ENCODE peak calls at places on chromosomes 12 and 14, in nine cellular contexts. T is H9, W is upper lobe of left lung, H is gastrocnemius medialis, N is A549, U is left ventricle myocardium inferior, E is AG04450, I is progenitor cell of endocrine pancreas, D is B cell. Z is an unnamed sample.
A peak's percentile ranks its signal among the peaks of the same experiment; 100 is the strongest.

GRCh38 chr14:104953896-104954656 is 24.1 kb downstream of the AHNAK2 start:
- DNase-seq in T (no peak), W (peak; percentile 59), H (no peak), N (no peak), U (peak; percentile 8), E (no peak), I (no peak), D (no peak), Z (no peak)

GRCh38 chr14:73124180-73124894 is 12.0 kb upstream of the PSEN1 start:
- DNase-seq in T (peak; percentile 44), W (no peak), H (no peak), N (no peak), U (no peak), E (no peak), I (no peak), D (no peak), Z (no peak)

GRCh38 chr14:63922696-63923421 is 70.1 kb downstream of the SYNE2 start:
- DNase-seq in T (no peak), W (no peak), H (peak; percentile 21), N (peak; percentile 88), U (no peak), E (no peak), I (no peak), D (no peak), Z (peak; percentile 84)

GRCh38 chr14:79564371-79564770 is 646.9 kb downstream of the DIO2 start:
- DNase-seq in T (no peak), W (no peak), H (no peak), N (no peak), U (no peak), E (no peak), I (no peak), D (no peak), Z (no peak)

GRCh38 chr12:67426067-67426466 is 156.9 kb downstream of the CAND1 start:
- DNase-seq in T (no peak), W (no peak), H (no peak), N (no peak), U (no peak), E (peak; percentile 57), I (no peak), D (no peak), Z (no peak)

GRCh38 chr12:12976366-12976765 is 23.7 kb downstream of the HEBP1 start:
- DNase-seq in T (no peak), W (no peak), H (no peak), N (peak; percentile 81), U (no peak), E (peak; percentile 81), I (no peak), D (no peak), Z (no peak)

GRCh38 chr14:92586001-92586947 is 72.7 kb downstream of the RIN3 start:
- DNase-seq in T (no peak), W (no peak), H (no peak), N (no peak), U (no peak), E (peak; percentile 85), I (no peak), D (no peak), Z (peak; percentile 92)

GRCh38 chr12:127381043-127381668 is 885.8 kb upstream of the TMEM132C start:
- DNase-seq in T (peak; percentile 89), W (peak; percentile 91), H (no peak), N (peak; percentile 32), U (peak; percentile 16), E (no peak), I (peak; percentile 73), D (no peak), Z (peak; percentile 66)

GRCh38 chr12:96548384-96548783 is 59.0 kb downstream of the CFAP54 start:
- DNase-seq in T (no peak), W (no peak), H (no peak), N (no peak), U (no peak), E (no peak), I (no peak), D (no peak), Z (no peak)

GRCh38 chr14:35342160-35343010 is 50.2 kb downstream of the PSMA6 start:
- DNase-seq in T (no peak), W (no peak), H (peak; percentile 93), N (no peak), U (peak; percentile 67), E (no peak), I (no peak), D (no peak), Z (peak; percentile 83)

GRCh38 chr12:85765443-85765842 is 70.8 kb downstream of the RASSF9 start:
- DNase-seq in T (no peak), W (no peak), H (no peak), N (peak; percentile 85), U (no peak), E (no peak), I (no peak), D (no peak), Z (no peak)

GRCh38 chr12:118058881-118059644 is 1.9 kb downstream of the WSB2 start:
- DNase-seq in T (no peak), W (no peak), H (no peak), N (no peak), U (no peak), E (no peak), I (no peak), D (no peak), Z (no peak)

GRCh38 chr14:53183611-53184010 is 30.5 kb upstream of the DDHD1 start:
- DNase-seq in T (no peak), W (no peak), H (no peak), N (no peak), U (no peak), E (no peak), I (no peak), D (no peak), Z (no peak)

GRCh38 chr12:109625131-109625559 is 51.6 kb downstream of the MVK start:
- DNase-seq in T (no peak), W (no peak), H (peak; percentile 90), N (peak; percentile 64), U (peak; percentile 19), E (no peak), I (no peak), D (no peak), Z (no peak)
- TF ChIP-seq CTCF in T (no peak), W (no peak), H (no peak), N (no peak), U (no peak), E (no peak), I (no peak), D (no peak), Z (no peak)

GRCh38 chr12:14452865-14453264 is 87.4 kb downstream of the ATF7IP start:
- DNase-seq in T (no peak), W (no peak), H (no peak), N (no peak), U (no peak), E (no peak), I (no peak), D (no peak), Z (no peak)

GRCh38 chr12:14450479-14450878 is 85.0 kb downstream of the ATF7IP start:
- DNase-seq in T (no peak), W (no peak), H (no peak), N (no peak), U (no peak), E (no peak), I (no peak), D (no peak), Z (no peak)

DNA sequence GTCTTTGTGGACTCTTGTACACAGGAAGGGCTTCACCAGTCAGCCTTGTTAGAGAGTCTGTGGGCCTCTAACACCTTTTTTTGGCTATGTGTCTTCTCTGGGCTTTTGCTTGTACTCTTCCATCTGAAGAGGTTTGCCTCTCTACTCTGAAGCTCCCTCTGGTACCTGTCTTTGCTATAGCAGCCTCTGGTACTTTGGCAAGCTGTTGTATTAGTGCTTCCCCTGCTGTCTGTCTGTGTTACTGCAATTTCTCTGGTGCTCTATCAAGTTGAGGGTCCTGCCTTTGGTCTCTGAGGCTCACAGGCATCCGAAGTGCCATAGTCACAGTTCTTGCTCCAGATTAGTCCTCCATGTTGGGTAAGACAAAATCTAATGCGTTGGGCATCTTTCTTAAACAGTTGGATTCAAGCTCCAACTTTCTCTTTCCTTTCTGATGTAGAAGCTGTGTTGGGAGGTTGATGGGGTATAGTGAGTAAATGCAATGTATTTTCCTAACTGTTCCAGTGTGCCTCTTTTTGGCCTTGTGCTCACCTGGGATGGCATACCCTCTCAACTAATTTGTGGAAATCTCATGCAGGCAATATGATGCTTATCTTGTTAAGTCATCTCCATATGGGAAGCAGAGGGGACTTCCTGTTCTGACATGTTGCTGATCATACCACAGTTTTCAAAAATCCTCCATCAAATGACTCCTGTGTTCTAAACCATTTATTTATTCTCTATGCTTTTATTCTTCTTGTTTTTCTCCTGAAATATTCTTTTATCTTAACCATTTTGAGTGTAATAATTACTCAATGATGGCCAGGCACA is 88.8 kb downstream of the ATF7IP start:
- DNase-seq in T (peak; percentile 86), W (no peak), H (no peak), N (peak; percentile 68), U (no peak), E (no peak), I (peak; percentile 25), D (peak; percentile 38), Z (no peak)
- TF ChIP-seq CTCF in T (peak; percentile 93), W (peak; percentile 23), H (no peak), N (peak; percentile 36), U (peak; percentile 54), E (peak; percentile 63), I (peak; percentile 77), D (peak; percentile 52), Z (peak; percentile 32)

DNA sequence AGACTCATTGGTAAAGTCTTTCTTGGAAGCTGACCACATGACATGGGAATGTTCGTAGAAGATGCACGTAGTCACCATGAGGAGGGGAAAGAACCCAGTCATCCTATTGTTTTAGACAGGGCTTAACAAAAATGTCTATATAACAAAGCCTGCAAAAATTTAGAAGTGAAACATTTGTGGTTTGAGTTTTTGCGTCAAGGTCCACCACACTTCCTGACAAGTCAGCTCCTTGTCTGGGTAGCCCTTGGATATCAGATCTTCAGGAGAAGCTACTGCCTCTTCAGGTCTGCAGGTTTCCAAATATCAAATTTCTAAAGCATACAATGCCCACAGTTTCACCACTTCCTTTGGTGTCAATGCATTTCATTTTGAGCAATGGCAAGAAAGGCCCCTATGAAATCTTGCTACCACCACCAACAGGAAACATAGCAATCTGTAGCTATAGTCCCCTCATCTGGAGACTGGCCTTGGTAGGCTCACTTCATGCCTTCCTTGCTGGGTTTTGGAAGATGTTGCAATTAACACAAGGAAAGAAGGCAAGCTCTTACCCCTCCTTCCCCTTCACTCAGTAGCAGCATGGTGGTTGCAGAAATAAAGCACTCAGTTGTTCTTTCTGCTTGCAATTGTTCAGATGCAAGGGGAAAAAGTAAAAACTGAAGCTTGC is 235.2 kb downstream of the PCNX1 start:
- DNase-seq in T (no peak), W (no peak), H (no peak), N (no peak), U (no peak), E (peak; percentile 91), I (no peak), D (peak; percentile 55), Z (no peak)
- TF ChIP-seq CTCF in T (no peak), W (no peak), H (no peak), N (no peak), U (no peak), E (no peak), I (no peak), D (no peak), Z (no peak)

DNA sequence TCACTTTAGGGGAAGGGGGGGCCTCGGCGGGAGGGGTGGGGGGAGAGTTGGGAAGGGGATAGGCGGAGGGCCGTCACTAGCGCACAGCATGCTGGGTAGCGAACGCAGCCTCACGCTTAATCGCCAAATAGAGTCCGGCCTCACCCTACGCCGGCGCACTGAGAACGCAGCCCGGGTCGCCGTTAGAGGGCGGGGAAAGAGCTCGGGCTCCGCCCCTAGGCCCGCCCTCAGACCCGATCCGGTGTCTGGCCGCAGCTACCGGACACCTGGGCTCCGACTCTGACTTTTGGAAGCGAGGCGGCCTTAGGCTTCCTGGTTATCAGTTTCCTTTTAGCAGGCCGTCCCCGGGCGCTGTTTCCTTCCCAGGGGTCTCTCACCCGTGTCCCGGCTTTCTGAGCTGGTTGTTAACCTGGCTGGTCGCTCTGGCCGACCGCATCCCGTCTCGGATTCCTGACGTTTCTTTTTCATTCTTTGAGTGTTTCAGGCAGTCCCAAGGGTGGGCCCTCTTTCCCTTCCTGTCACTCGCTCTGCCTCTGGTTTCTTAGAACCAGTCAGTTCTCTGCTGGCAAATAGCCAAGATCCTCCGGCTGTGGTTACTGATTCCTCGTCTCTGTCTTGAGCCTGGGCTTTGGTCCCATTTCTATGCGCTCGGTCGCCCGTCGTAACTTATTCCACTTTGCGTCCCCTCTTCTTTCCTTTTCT is 367 bp upstream of the STRN3 start:
- DNase-seq in T (peak; percentile 98), W (peak; percentile 97), H (peak; percentile 98), N (peak; percentile 97), U (peak; percentile 96), E (peak; percentile 96), I (peak; percentile 92), D (peak; percentile 93), Z (peak; percentile 89)
- TF ChIP-seq CTCF in T (no peak), W (no peak), H (no peak), N (no peak), U (no peak), E (no peak), I (no peak), D (no peak), Z (no peak)

Z was measured in ascending aorta.